ENCODE peak calls at places on chromosomes 13 and 19, in four cellular contexts. One of them, this sample, is unnamed.

GRCh38 chr13:60397693-60398437 is 845 bp downstream of the TDRD3 start:
- DNase-seq in adipocyte: peak; percentile 80
- DNase-seq in fibroblast of lung: peak; percentile 73
- DNase-seq in K562: no peak
- DNase-seq in this sample: peak; percentile 83

GRCh38 chr19:46634656-46635218 is 1.3 kb downstream of the GNG8 start:
- DNase-seq in adipocyte: no peak
- DNase-seq in K562: no peak
- DNase-seq in fibroblast of lung: no peak
- DNase-seq in this sample: peak; percentile 55

GRCh38 chr19:2616741-2617392 is 85.6 kb downstream of the GNG7 start:
- DNase-seq in K562: no peak
- DNase-seq in fibroblast of lung: no peak
- DNase-seq in adipocyte: no peak
- DNase-seq in this sample: no peak

GRCh38 chr13:32136716-32137115 is 105.1 kb downstream of the FRY start:
- DNase-seq in adipocyte: no peak
- DNase-seq in K562: no peak
- DNase-seq in fibroblast of lung: no peak
- DNase-seq in this sample: no peak

GRCh38 chr19:19530423-19530804 is 1.7 kb downstream of the YJEFN3 start:
- DNase-seq in adipocyte: no peak
- DNase-seq in fibroblast of lung: no peak
- DNase-seq in K562: no peak
- DNase-seq in this sample: no peak

GRCh38 chr13:60019119-60019993 is 144.4 kb downstream of the DIAPH3 start:
- DNase-seq in K562: no peak
- DNase-seq in fibroblast of lung: peak; percentile 8
- DNase-seq in adipocyte: peak; percentile 27
- DNase-seq in this sample: no peak

GRCh38 chr19:14391156-14391821 is 10.0 kb downstream of the ADGRE5 start:
- DNase-seq in K562: peak; percentile 51
- DNase-seq in adipocyte: no peak
- DNase-seq in fibroblast of lung: no peak
- DNase-seq in this sample: no peak

GRCh38 chr13:30871713-30872029 is 34.4 kb upstream of the MEDAG start:
- DNase-seq in adipocyte: no peak
- DNase-seq in fibroblast of lung: no peak
- DNase-seq in K562: no peak
- DNase-seq in this sample: no peak

GRCh38 chr19:1424182-1424955 is 13.8 kb upstream of the RPS15 start:
- DNase-seq in fibroblast of lung: no peak
- DNase-seq in adipocyte: no peak
- DNase-seq in K562: peak; percentile 29
- DNase-seq in this sample: no peak

GRCh38 chr19:13884726-13885591 is 8.0 kb downstream of the NANOS3 start:
- DNase-seq in K562: no peak
- DNase-seq in adipocyte: no peak
- DNase-seq in fibroblast of lung: no peak
- DNase-seq in this sample: no peak

GRCh38 chr19:18894254-18895037 is 1.5 kb downstream of the CERS1 start:
- DNase-seq in adipocyte: peak; percentile 31
- DNase-seq in K562: peak; percentile 72
- DNase-seq in fibroblast of lung: peak; percentile 62
- DNase-seq in this sample: peak; percentile 85

GRCh38 chr19:6610934-6611370 is 20.0 kb upstream of the CD70 start:
- DNase-seq in K562: no peak
- DNase-seq in fibroblast of lung: peak; percentile 99
- DNase-seq in adipocyte: peak; percentile 91
- DNase-seq in this sample: no peak

GRCh38 chr19:28074773-28075172 is 1138.2 kb downstream of the UQCRFS1 start:
- DNase-seq in adipocyte: no peak
- DNase-seq in fibroblast of lung: peak; percentile 14
- DNase-seq in K562: no peak
- DNase-seq in this sample: no peak

GRCh38 chr19:2329528-2329927 is 1.0 kb downstream of the SPPL2B start:
- DNase-seq in fibroblast of lung: no peak
- DNase-seq in adipocyte: peak; percentile 3
- DNase-seq in K562: no peak
- DNase-seq in this sample: peak; percentile 93

GRCh38 chr19:35171730-35172129 is 17.2 kb downstream of the FXYD5 start:
- DNase-seq in K562: no peak
- DNase-seq in fibroblast of lung: no peak
- DNase-seq in adipocyte: no peak
- DNase-seq in this sample: no peak

GRCh38 chr13:37068962-37069361 is 9.5 kb upstream of the SUPT20H start:
- DNase-seq in adipocyte: peak; percentile 60
- DNase-seq in K562: no peak
- DNase-seq in fibroblast of lung: peak; percentile 12
- DNase-seq in this sample: no peak

GRCh38 chr19:17041994-17042393 is 15.4 kb upstream of the CPAMD8 start:
- DNase-seq in adipocyte: no peak
- DNase-seq in K562: no peak
- DNase-seq in fibroblast of lung: peak; percentile 12
- DNase-seq in this sample: no peak

GRCh38 chr19:29671393-29672076 is 6.3 kb downstream of the PLEKHF1 start:
- DNase-seq in fibroblast of lung: peak; percentile 64
- DNase-seq in K562: peak; percentile 68
- DNase-seq in adipocyte: no peak
- DNase-seq in this sample: no peak

GRCh38 chr13:28140433-28141125 is 2.2 kb downstream of the PAN3 start:
- DNase-seq in K562: no peak
- DNase-seq in adipocyte: peak; percentile 9
- DNase-seq in fibroblast of lung: peak; percentile 32
- DNase-seq in this sample: peak; percentile 70
- H3K9ac ChIP-seq in K562: peak overlapping the region; percentile 84
- H3K9ac ChIP-seq in adipocyte: peak overlapping the region; percentile 96
- H3K9ac ChIP-seq in fibroblast of lung: no peak overlapping the region
- H3K9ac ChIP-seq in this sample: no peak overlapping the region

GRCh38 chr13:28533441-28534166 is 38.7 kb upstream of the FLT1 start:
- DNase-seq in adipocyte: no peak
- DNase-seq in fibroblast of lung: no peak
- DNase-seq in K562: no peak
- DNase-seq in this sample: no peak
- H3K27me3 ChIP-seq in adipocyte: peaks cover 7% of the 10 kb centered on the region
- H3K27me3 ChIP-seq in fibroblast of lung: peaks cover 4% of the 10 kb centered on the region
- H3K27me3 ChIP-seq in K562: no peaks in the 10 kb centered on the region
- H3K27me3 ChIP-seq in this sample: peaks cover 61% of the 10 kb centered on the region

GRCh38 chr13:75908137-75908536 is 272.0 kb downstream of the LMO7 start:
- DNase-seq in adipocyte: peak; percentile 58
- DNase-seq in fibroblast of lung: peak; percentile 1
- DNase-seq in K562: no peak
- DNase-seq in this sample: peak; percentile 6

GRCh38 chr13:75904012-75904411 is 267.9 kb downstream of the LMO7 start:
- DNase-seq in fibroblast of lung: no peak
- DNase-seq in adipocyte: no peak
- DNase-seq in K562: no peak
- DNase-seq in this sample: no peak

GRCh38 chr13:75906315-75906714 is 270.2 kb downstream of the LMO7 start:
- DNase-seq in K562: no peak
- DNase-seq in fibroblast of lung: no peak
- DNase-seq in adipocyte: no peak
- DNase-seq in this sample: no peak

GRCh38 chr13:75910591-75910990 is 274.5 kb downstream of the LMO7 start:
- DNase-seq in K562: no peak
- DNase-seq in adipocyte: peak; percentile 66
- DNase-seq in fibroblast of lung: no peak
- DNase-seq in this sample: no peak

GRCh38 chr13:75907044-75907443 is 270.9 kb downstream of the LMO7 start:
- DNase-seq in fibroblast of lung: no peak
- DNase-seq in adipocyte: no peak
- DNase-seq in K562: no peak
- DNase-seq in this sample: no peak
- H3K4me1 ChIP-seq in fibroblast of lung: no peaks in the 10 kb centered on the region
- H3K4me1 ChIP-seq in adipocyte: no peaks in the 10 kb centered on the region
- H3K4me1 ChIP-seq in K562: no peaks in the 10 kb centered on the region
- H3K4me1 ChIP-seq in this sample: peaks cover 9% of the 10 kb centered on the region

GRCh38 chr19:55112781-55113569 is 4.5 kb downstream of the PPP1R12C start:
- DNase-seq in adipocyte: no peak
- DNase-seq in fibroblast of lung: no peak
- DNase-seq in K562: no peak
- DNase-seq in this sample: no peak
- H3K9ac ChIP-seq in adipocyte: peak overlapping the region; percentile 50
- H3K9ac ChIP-seq in fibroblast of lung: peak overlapping the region; percentile 48
- H3K9ac ChIP-seq in K562: peak overlapping the region; percentile 81
- H3K9ac ChIP-seq in this sample: no peak overlapping the region

GRCh38 chr13:112042496-112042895 is 24.5 kb upstream of the SOX1 start:
- DNase-seq in adipocyte: no peak
- DNase-seq in fibroblast of lung: no peak
- DNase-seq in K562: no peak
- DNase-seq in this sample: no peak
- H3K27me3 ChIP-seq in adipocyte: no peaks in the 10 kb centered on the region
- H3K27me3 ChIP-seq in fibroblast of lung: no peaks in the 10 kb centered on the region
- H3K27me3 ChIP-seq in K562: no peaks in the 10 kb centered on the region
- H3K27me3 ChIP-seq in this sample: peaks cover 16% of the 10 kb centered on the region

This sample was measured in neural progenitor cell.